ENCODE peak calls at places on chromosome 13, in six cellular contexts. U is IMR-90, F is upper lobe of right lung, A is endothelial cell, H is tibial nerve, J is A549. C is an unnamed sample.

GRCh38 chr13:27203854-27204253 is 32.2 kb upstream of the USP12 start:
- DNase-seq in A (no peak), U (peak), H (peak), J (peak), F (no peak), C (no peak)

GRCh38 chr13:112975401-112975939 is 6.5 kb downstream of the MCF2L start:
- DNase-seq in F (no peak), A (no peak), U (no peak), H (no peak), J (no peak), C (no peak)

GRCh38 chr13:87798536-87798935 is 127.4 kb downstream of the SLITRK5 start:
- DNase-seq in F (no peak), J (no peak), U (no peak), A (no peak), H (no peak), C (no peak)

GRCh38 chr13:39665763-39666162 is 10.3 kb downstream of the COG6 start:
- DNase-seq in H (no peak), J (no peak), U (no peak), F (no peak), A (no peak), C (no peak)

GRCh38 chr13:107665926-107666458 is 549.3 kb downstream of the LIG4 start:
- DNase-seq in F (no peak), H (no peak), J (no peak), A (no peak), U (peak), C (no peak)

GRCh38 chr13:32445461-32445860 is 17.5 kb upstream of the N4BP2L1 start:
- DNase-seq in J (no peak), A (no peak), H (no peak), U (no peak), F (no peak), C (no peak)

GRCh38 chr13:19601749-19602725 is 31.4 kb upstream of the MPHOSPH8 start:
- DNase-seq in F (peak), U (peak), J (peak), A (peak), H (no peak), C (peak)

GRCh38 chr13:93819331-93819730 is 592.7 kb downstream of the GPC6 start:
- DNase-seq in H (no peak), A (no peak), J (no peak), F (no peak), U (no peak), C (no peak)

GRCh38 chr13:38979891-38980627 is 10.6 kb downstream of the STOML3 start:
- DNase-seq in A (no peak), J (no peak), H (peak), F (no peak), U (no peak), C (no peak)

GRCh38 chr13:20901668-20902437 is 693 bp downstream of the XPO4 start:
- DNase-seq in U (peak), J (peak), A (peak), H (no peak), F (peak), C (peak)

GRCh38 chr13:41554626-41555386 is 97.5 kb downstream of the RGCC start:
- DNase-seq in H (no peak), U (no peak), A (no peak), J (no peak), F (no peak), C (peak)

GRCh38 chr13:89940383-89940782 is 1407.1 kb upstream of the MIR17HG start:
- DNase-seq in A (no peak), J (no peak), F (no peak), U (no peak), H (no peak), C (no peak)

GRCh38 chr13:76380436-76381065 is 505.7 kb downstream of the KCTD12 start:
- DNase-seq in J (no peak), A (no peak), F (no peak), H (no peak), U (peak), C (no peak)

GRCh38 chr13:41232715-41233114 is 30.7 kb downstream of the MTRF1 start:
- DNase-seq in J (no peak), H (no peak), F (no peak), A (no peak), U (no peak), C (no peak)

GRCh38 chr13:42398542-42398941 is 126.6 kb downstream of the AKAP11 start:
- DNase-seq in J (no peak), F (no peak), A (no peak), U (no peak), H (no peak), C (no peak)

GRCh38 chr13:68808456-68808855 is 1299.2 kb upstream of the ATXN8OS start:
- DNase-seq in A (no peak), J (no peak), U (no peak), F (no peak), H (no peak), C (no peak)

GRCh38 chr13:50375792-50376191 is 360.5 kb downstream of the KCNRG start:
- DNase-seq in U (peak), H (no peak), J (no peak), F (no peak), A (no peak), C (no peak)

GRCh38 chr13:112240076-112240475 is 136.1 kb upstream of the SPACA7 start:
- DNase-seq in U (no peak), F (peak), A (no peak), J (no peak), H (no peak), C (no peak)

GRCh38 chr13:80255946-80256345 is 85.0 kb downstream of the SPRY2 start:
- DNase-seq in A (no peak), J (no peak), H (no peak), U (no peak), F (no peak), C (no peak)

GRCh38 chr13:92842145-92842544 is 384.5 kb upstream of the GPC6 start:
- DNase-seq in U (peak), A (no peak), J (no peak), F (no peak), H (no peak), C (no peak)

GRCh38 chr13:94825507-94825906 is 113.2 kb upstream of the SOX21 start:
- DNase-seq in J (no peak), A (no peak), H (peak), F (no peak), U (no peak), C (no peak)

GRCh38 chr13:78604782-78605611 is 1.6 kb upstream of the POU4F1 start:
- DNase-seq in F (no peak), A (no peak), J (peak), H (no peak), U (peak), C (no peak)

GRCh38 chr13:114115796-114116195 is 16.6 kb downstream of the RASA3 start:
- DNase-seq in U (no peak), A (no peak), H (no peak), J (no peak), F (peak), C (no peak)

DNA sequence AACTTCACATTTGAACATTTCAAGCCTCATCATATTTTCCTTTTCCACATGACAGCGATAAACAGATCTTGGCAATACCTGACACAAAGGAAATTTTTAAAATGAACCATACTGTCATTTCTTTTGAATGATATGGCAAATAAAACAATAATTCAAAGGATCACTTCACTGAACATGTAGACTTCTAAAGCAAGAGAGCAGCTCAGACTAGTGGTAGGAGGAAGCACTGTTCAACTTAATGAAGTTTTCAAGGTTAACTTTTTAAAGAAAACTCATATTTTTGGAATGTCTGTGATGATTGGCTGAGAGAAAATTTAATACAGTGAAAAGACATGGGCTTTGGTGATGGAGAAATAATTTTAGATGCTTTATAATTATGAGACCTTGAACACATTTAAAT is 198.0 kb downstream of the OXGR1 start:
- DNase-seq in U (no peak), H (no peak), F (no peak), A (no peak), J (no peak), C (no peak)
- TF ChIP-seq CTCF in U (no peak), H (no peak), F (no peak), A (no peak), J (no peak), C (no peak)

DNA sequence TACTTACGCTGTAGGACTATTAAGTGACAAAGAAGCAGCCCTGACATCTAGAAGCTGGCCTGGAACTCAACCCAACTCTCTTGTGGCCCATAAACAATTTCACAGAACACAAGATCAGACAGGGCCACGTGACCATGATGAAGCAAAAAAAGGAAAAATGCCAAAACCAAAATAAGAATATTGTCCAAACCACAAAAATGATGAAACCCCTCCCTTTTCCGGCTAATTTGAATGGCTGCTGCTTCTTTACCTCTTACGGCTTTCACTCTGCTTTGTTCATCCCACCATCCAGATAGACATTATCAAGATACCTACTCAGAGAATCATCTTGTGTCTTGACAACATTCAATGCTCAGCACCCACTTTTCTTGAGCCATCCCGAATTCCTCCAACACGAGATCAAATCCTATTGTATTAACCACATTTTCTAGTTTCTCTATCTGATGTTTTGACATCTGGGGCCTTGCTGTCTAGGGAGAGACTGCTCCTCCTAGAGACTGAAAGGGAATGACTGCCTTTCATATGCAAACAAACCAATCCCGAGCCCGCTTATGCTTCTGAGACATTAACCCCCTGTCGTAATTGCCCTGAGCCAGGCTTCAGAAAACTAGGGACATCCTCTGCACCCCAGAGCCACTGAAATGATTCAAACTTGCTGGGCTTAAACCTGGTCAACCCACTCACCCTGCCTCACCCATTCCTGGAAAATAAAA is 186.3 kb downstream of the TDRD3 start:
- DNase-seq in A (no peak), U (peak), J (no peak), H (peak), F (no peak), C (no peak)
- TF ChIP-seq CTCF in A (no peak), U (no peak), J (no peak), H (no peak), F (no peak), C (no peak)

GRCh38 chr13:52452470-52452869 is 2.0 kb upstream of the VPS36 start:
- DNase-seq in F (no peak), A (no peak), U (no peak), H (no peak), J (no peak), C (no peak)

GRCh38 chr13:52450012-52450792 is at the start of gene VPS36:
- DNase-seq in A (peak), U (peak), J (peak), F (peak), H (peak), C (peak)

GRCh38 chr13:52447815-52448552 is 2.5 kb downstream of the VPS36 start:
- DNase-seq in A (no peak), J (no peak), H (no peak), U (no peak), F (no peak), C (no peak)

GRCh38 chr13:52449323-52450011 is 967 bp downstream of the VPS36 start:
- DNase-seq in A (no peak), H (no peak), J (no peak), U (no peak), F (no peak), C (no peak)

GRCh38 chr13:52450793-52451116 is 321 bp upstream of the VPS36 start:
- DNase-seq in U (no peak), J (no peak), H (no peak), A (no peak), F (no peak), C (no peak)
- TF ChIP-seq CTCF in U (no peak), J (no peak), H (no peak), A (peak), F (no peak), C (no peak)

DNA sequence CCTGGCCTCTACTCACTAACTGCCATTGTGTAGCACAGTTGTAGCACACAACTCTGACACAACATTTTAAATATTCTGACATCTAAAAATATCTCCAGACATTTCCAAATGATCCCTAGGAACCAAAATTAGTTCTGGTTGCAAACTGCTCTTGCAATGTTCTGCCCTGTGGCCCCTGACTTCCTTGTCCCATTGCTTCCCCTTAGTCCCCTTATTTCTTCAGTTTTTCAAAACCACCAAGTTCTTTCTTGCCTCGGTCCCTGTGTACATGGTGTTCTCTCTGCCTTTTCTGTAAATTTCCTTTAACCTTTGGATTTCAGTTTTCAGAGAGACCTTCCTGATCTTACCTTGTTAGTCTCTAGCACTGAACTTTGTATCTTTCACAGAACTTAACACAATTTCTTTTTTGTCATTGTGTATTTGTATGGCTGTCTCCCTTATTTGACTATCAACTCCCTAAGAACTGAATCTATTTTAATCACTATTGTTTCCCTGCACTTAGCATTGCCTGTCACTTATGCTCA is 87.6 kb upstream of the MLNR start:
- DNase-seq in U (no peak), F (no peak), A (no peak), J (no peak), H (no peak), C (no peak)
- TF ChIP-seq CTCF in U (no peak), F (no peak), A (no peak), J (no peak), H (no peak), C (no peak)

GRCh38 chr13:25679936-25680335 is 308.2 kb downstream of the ATP8A2 start:
- DNase-seq in H (no peak), F (no peak), J (no peak), A (no peak), U (no peak), C (no peak)

GRCh38 chr13:25679154-25679553 is 307.4 kb downstream of the ATP8A2 start:
- DNase-seq in F (no peak), H (no peak), U (no peak), J (no peak), A (no peak), C (no peak)

GRCh38 chr13:25675060-25675459 is 303.3 kb downstream of the ATP8A2 start:
- DNase-seq in A (no peak), H (no peak), J (no peak), U (no peak), F (no peak), C (no peak)

GRCh38 chr13:25677956-25678355 is 306.2 kb downstream of the ATP8A2 start:
- DNase-seq in A (no peak), U (no peak), H (no peak), F (no peak), J (no peak), C (no peak)

DNA sequence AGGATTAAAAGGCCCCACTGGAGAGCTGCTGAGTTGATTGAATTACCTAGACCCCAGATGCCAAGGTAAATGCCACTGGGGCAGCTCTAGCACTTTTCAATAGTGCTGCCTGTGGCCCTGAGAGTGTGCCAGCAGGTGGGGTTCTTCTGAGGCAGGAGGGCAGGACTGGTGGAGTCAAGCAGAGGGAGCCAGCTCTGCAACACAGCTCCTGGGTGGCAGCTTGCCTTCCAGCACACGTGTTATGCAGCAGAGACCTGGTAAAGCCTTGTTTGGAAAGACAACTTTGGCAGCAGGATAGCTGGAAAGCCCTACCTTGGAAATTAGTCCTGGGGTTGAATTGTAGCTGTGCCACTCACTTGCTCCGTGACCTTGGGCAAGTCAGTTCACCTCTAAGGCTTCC is 306.6 kb downstream of the ATP8A2 start:
- DNase-seq in U (no peak), F (no peak), A (no peak), H (no peak), J (no peak), C (no peak)
- TF ChIP-seq CTCF in U (no peak), F (no peak), A (no peak), H (no peak), J (no peak), C (no peak)

GRCh38 chr13:97660488-97661086 is 226.6 kb downstream of the RAP2A start:
- DNase-seq in F (no peak), J (no peak), H (no peak), U (no peak), A (peak), C (no peak)

GRCh38 chr13:97658556-97658955 is 224.6 kb downstream of the RAP2A start:
- DNase-seq in H (no peak), F (no peak), U (no peak), A (no peak), J (no peak), C (no peak)

GRCh38 chr13:97653741-97654140 is 219.8 kb downstream of the RAP2A start:
- DNase-seq in H (no peak), U (peak), A (no peak), F (no peak), J (no peak), C (no peak)

DNA sequence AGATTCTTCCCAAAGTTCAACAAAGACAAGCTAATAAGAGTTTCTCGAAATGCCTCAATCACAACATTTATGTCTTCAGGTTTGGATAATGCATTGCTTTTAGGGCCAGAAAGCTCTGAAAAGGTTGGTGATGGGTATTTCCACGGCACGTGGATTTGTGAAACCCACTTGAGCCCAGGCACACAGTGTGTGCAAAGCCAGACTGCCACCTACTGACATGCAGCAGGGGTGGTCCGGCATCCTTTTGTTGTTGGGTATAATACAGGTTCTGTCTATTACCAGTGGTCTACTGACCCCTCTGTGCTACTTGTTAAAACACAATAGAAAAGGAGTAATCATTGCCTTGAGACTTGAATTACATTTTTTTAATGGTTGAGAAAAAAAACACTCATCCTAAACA is 225.6 kb downstream of the RAP2A start:
- DNase-seq in H (no peak), A (peak), U (peak), J (peak), F (no peak), C (no peak)
- TF ChIP-seq CTCF in H (no peak), A (no peak), U (peak), J (no peak), F (peak), C (peak)

DNA sequence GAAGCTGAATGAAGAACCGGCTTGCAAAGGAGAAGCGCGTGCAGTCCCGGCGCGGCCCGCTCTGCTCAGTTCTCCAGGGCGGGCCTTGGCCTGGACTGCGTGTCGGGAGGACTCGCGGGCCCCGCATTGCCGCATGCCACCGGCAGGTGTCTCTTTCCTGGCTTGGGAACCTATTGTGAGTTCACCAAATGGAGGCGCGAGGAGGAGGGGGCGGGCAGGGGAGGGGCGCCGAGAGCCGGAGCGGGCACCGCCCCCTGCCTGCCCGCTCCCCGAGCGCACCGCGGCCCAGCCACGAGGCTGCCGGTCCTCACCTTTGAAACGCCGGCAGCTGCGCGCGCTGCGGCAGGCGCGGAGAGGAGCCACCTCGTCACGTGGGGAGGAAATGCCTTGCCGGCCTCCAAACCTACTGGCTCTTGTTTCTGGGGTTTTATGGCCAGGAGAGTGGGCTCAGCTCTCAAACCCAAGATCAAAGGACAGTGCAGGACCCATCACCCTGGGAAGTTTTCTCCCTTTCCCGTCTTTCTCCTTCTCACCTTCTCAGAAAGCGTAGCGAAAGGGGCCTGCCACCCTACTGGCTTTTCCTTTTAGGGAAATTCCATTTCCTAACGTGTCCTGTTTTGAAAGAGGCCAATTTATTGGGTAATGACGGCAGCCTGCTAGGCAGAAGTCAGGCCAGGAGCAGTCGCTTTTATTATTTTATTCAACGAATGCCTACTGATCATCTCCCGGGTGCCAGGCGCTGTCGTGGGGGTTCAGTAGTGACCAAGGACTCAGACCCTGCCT is 13.8 kb upstream of the UBE2L5 start:
- DNase-seq in F (peak), U (peak), J (peak), H (peak), A (peak), C (peak)
- TF ChIP-seq CTCF in F (peak), U (peak), J (peak), H (peak), A (peak), C (peak)

GRCh38 chr13:99484405-99484981 is 16.8 kb upstream of the TM9SF2 start:
- DNase-seq in U (peak), H (no peak), J (no peak), F (no peak), A (no peak), C (no peak)
- TF ChIP-seq CTCF in U (no peak), H (no peak), J (no peak), F (no peak), A (no peak), C (no peak)

C was measured in GM10248.